ENCODE peak calls at places on chromosome 17, in five cellular contexts. S, Y, J, E and W are unnamed samples.

GRCh38 chr17:7192271-7192937 is 13.2 kb upstream of the ASGR1 start:
- DNase-seq in S (no peak), Y (no peak), J (no peak), E (no peak), W (no peak)

GRCh38 chr17:80942360-80943345 is 49.0 kb upstream of the CHMP6 start:
- DNase-seq in S (no peak), Y (peak), J (peak), E (peak), W (no peak)

GRCh38 chr17:77803726-77804125 is 154.8 kb upstream of the TNRC6C start:
- DNase-seq in S (no peak), Y (no peak), J (no peak), E (no peak), W (no peak)

GRCh38 chr17:77332034-77332971 is 191.5 kb downstream of the SEC14L1 start:
- DNase-seq in S (no peak), Y (peak), J (no peak), E (no peak), W (no peak)

GRCh38 chr17:61072648-61073047 is 327.0 kb upstream of the TBX2 start:
- DNase-seq in S (no peak), Y (no peak), J (no peak), E (peak), W (no peak)

GRCh38 chr17:33072421-33073175 is 81.0 kb downstream of the SPACA3 start:
- DNase-seq in S (no peak), Y (no peak), J (no peak), E (no peak), W (no peak)

GRCh38 chr17:83073389-83074063 is 5.9 kb upstream of the METRNL start:
- DNase-seq in S (no peak), Y (peak), J (no peak), E (no peak), W (no peak)

GRCh38 chr17:7114875-7115614 is 423 bp upstream of the ASGR2 start:
- DNase-seq in S (no peak), Y (no peak), J (peak), E (no peak), W (no peak)

GRCh38 chr17:6052926-6053325 is 17.3 kb upstream of the WSCD1 start:
- DNase-seq in S (no peak), Y (no peak), J (no peak), E (no peak), W (no peak)

GRCh38 chr17:19331134-19331533 is 31.4 kb downstream of the B9D1 start:
- DNase-seq in S (no peak), Y (no peak), J (no peak), E (peak), W (no peak)

GRCh38 chr17:61495161-61495857 is 43.1 kb downstream of the TBX4 start:
- DNase-seq in S (no peak), Y (no peak), J (no peak), E (peak), W (no peak)

GRCh38 chr17:59914274-59914854 is 21.4 kb downstream of the RPS6KB1 start:
- DNase-seq in S (no peak), Y (no peak), J (peak), E (peak), W (no peak)

GRCh38 chr17:76826290-76827138 is 41.7 kb upstream of the MGAT5B start:
- DNase-seq in S (no peak), Y (no peak), J (no peak), E (peak), W (no peak)

GRCh38 chr17:49269356-49269755 is 38.8 kb upstream of the PHOSPHO1 start:
- DNase-seq in S (no peak), Y (no peak), J (no peak), E (no peak), W (no peak)

GRCh38 chr17:17200311-17200710 is 5.8 kb downstream of the PLD6 start:
- DNase-seq in S (no peak), Y (no peak), J (no peak), E (no peak), W (no peak)

GRCh38 chr17:3962217-3963069 is 1.8 kb downstream of the ATP2A3 start:
- DNase-seq in S (no peak), Y (no peak), J (no peak), E (no peak), W (no peak)

GRCh38 chr17:32350662-32351418 is 883 bp downstream of the ZNF207 start:
- DNase-seq in S (no peak), Y (peak), J (peak), E (peak), W (peak)

GRCh38 chr17:28537219-28537610 is 15.2 kb downstream of the UNC119 start:
- DNase-seq in S (no peak), Y (no peak), J (no peak), E (no peak), W (no peak)

GRCh38 chr17:7477392-7478275 is 1.8 kb downstream of the ZBTB4 start:
- DNase-seq in S (no peak), Y (peak), J (peak), E (peak), W (no peak)

GRCh38 chr17:28532063-28532960 is 20.1 kb downstream of the UNC119 start:
- DNase-seq in S (no peak), Y (no peak), J (no peak), E (no peak), W (no peak)

GRCh38 chr17:38444151-38444550 is 15.9 kb downstream of the ARHGAP23 start:
- DNase-seq in S (peak), Y (peak), J (peak), E (peak), W (peak)

GRCh38 chr17:66304304-66305174 is 2.1 kb downstream of the PRKCA start:
- DNase-seq in S (no peak), Y (peak), J (no peak), E (no peak), W (peak)

GRCh38 chr17:19366637-19366972 is 4.1 kb upstream of the B9D1 start:
- DNase-seq in S (no peak), Y (no peak), J (no peak), E (no peak), W (no peak)

GRCh38 chr17:8707591-8708453 is 36.8 kb downstream of the CCDC42 start:
- DNase-seq in S (no peak), Y (no peak), J (peak), E (no peak), W (no peak)

GRCh38 chr17:75645501-75645888 is 12.3 kb downstream of the SMIM5 start:
- DNase-seq in S (no peak), Y (peak), J (peak), E (peak), W (no peak)